ENCODE peak calls at places on chromosomes 12 and 14, in six cellular contexts. T, S, V, U, L and P are unnamed samples.

GRCh38 chr12:45050331-45050750 is 558 bp downstream of the DBX2 start:
- DNase-seq in L (no peak), U (no peak), S (no peak), V (no peak), T (no peak), P (no peak)

GRCh38 chr12:11836282-11836963 is 186.9 kb downstream of the ETV6 start:
- DNase-seq in T (no peak), V (no peak), L (peak; percentile 50), S (no peak), U (no peak), P (no peak)

GRCh38 chr12:51692016-51692415 is 101.0 kb downstream of the SCN8A start:
- DNase-seq in S (no peak), T (no peak), U (no peak), V (no peak), L (no peak), P (no peak)

GRCh38 chr12:17192721-17193120 is 586.8 kb upstream of the LMO3 start:
- DNase-seq in V (no peak), S (peak; percentile 61), U (no peak), T (no peak), L (no peak), P (no peak)

GRCh38 chr12:113586461-113586860 is 114.8 kb upstream of the LHX5 start:
- DNase-seq in S (no peak), L (no peak), U (no peak), T (no peak), V (no peak), P (no peak)

GRCh38 chr12:113138826-113139225 is 3.3 kb upstream of the RASAL1 start:
- DNase-seq in T (no peak), L (no peak), U (no peak), S (no peak), V (no peak), P (no peak)

GRCh38 chr14:60656755-60657608 is 7.7 kb upstream of the SIX1 start:
- DNase-seq in L (peak; percentile 59), V (no peak), U (no peak), S (peak; percentile 68), T (no peak), P (no peak)

GRCh38 chr14:86003998-86004397 is 474.1 kb downstream of the FLRT2 start:
- DNase-seq in S (no peak), V (no peak), T (no peak), L (no peak), U (no peak), P (no peak)

GRCh38 chr12:3256103-3256551 is 178.9 kb downstream of the TSPAN9 start:
- DNase-seq in L (no peak), S (no peak), U (peak; percentile 58), V (no peak), T (no peak), P (no peak)

GRCh38 chr14:92615451-92615850 is 101.9 kb downstream of the RIN3 start:
- DNase-seq in T (peak; percentile 44), V (no peak), L (no peak), S (no peak), U (no peak), P (no peak)

GRCh38 chr12:64877363-64878004 is 53.0 kb downstream of the TBC1D30 start:
- DNase-seq in T (no peak), S (no peak), L (no peak), U (no peak), V (no peak), P (no peak)

GRCh38 chr12:50686406-50686805 is 77.5 kb upstream of the ATF1 start:
- DNase-seq in T (no peak), L (peak; percentile 46), U (no peak), V (no peak), S (no peak), P (no peak)
- H3K4me1 ChIP-seq in T (no peaks in the 10 kb centered on the region), L (no peaks in the 10 kb centered on the region), U (peaks cover 17% of the 10 kb centered on the region), V (peaks cover 9% of the 10 kb centered on the region), S (no peaks in the 10 kb centered on the region), P (no peaks in the 10 kb centered on the region)

GRCh38 chr12:92928431-92928961 is 599 bp downstream of the EEA1 start:
- DNase-seq in S (no peak), T (no peak), L (no peak), U (peak; percentile 50), V (peak; percentile 17), P (peak; percentile 19)

GRCh38 chr12:92926549-92926948 is 2.5 kb downstream of the EEA1 start:
- DNase-seq in U (no peak), L (no peak), S (no peak), V (no peak), T (no peak), P (no peak)

GRCh38 chr12:92928962-92929915 is at the start of gene EEA1:
- DNase-seq in S (peak; percentile 95), L (peak; percentile 97), V (peak; percentile 94), T (peak; percentile 88), U (peak; percentile 97), P (peak; percentile 95)

GRCh38 chr12:92927055-92927435 is 2.0 kb downstream of the EEA1 start:
- DNase-seq in U (no peak), L (no peak), T (peak; percentile 36), S (no peak), V (no peak), P (no peak)

GRCh38 chr12:92927436-92928116 is 1.5 kb downstream of the EEA1 start:
- DNase-seq in U (no peak), L (no peak), T (peak; percentile 57), V (no peak), S (no peak), P (no peak)
- H3K4me1 ChIP-seq in U (peaks cover 60% of the 10 kb centered on the region), L (peaks cover 20% of the 10 kb centered on the region), T (peaks cover 37% of the 10 kb centered on the region), V (peaks cover 50% of the 10 kb centered on the region), S (peaks cover 4% of the 10 kb centered on the region), P (peaks cover 5% of the 10 kb centered on the region)

GRCh38 chr12:27547592-27547991 is 23.6 kb downstream of the PPFIBP1 start:
- DNase-seq in V (no peak), T (no peak), S (no peak), L (no peak), U (no peak), P (no peak)
- H3K4me1 ChIP-seq in V (peaks cover 70% of the 10 kb centered on the region), T (peaks cover 38% of the 10 kb centered on the region), S (no peaks in the 10 kb centered on the region), L (peaks cover 12% of the 10 kb centered on the region), U (peaks cover 87% of the 10 kb centered on the region), P (peaks cover 5% of the 10 kb centered on the region)

GRCh38 chr12:122845865-122846621 is 10.8 kb downstream of the HIP1R start:
- DNase-seq in L (no peak), S (no peak), V (no peak), T (no peak), U (no peak), P (no peak)

GRCh38 chr12:122844366-122844971 is 9.2 kb downstream of the HIP1R start:
- DNase-seq in T (no peak), S (no peak), L (no peak), V (no peak), U (no peak), P (no peak)

GRCh38 chr12:122846622-122847515 is 11.6 kb downstream of the HIP1R start:
- DNase-seq in T (no peak), S (no peak), L (no peak), U (no peak), V (no peak), P (no peak)

GRCh38 chr12:122843472-122843871 is 8.2 kb downstream of the HIP1R start:
- DNase-seq in T (no peak), L (no peak), V (no peak), S (no peak), U (no peak), P (no peak)

GRCh38 chr12:122845041-122845864 is 10.0 kb downstream of the HIP1R start:
- DNase-seq in S (no peak), L (no peak), V (no peak), U (no peak), T (no peak), P (no peak)
- H3K4me1 ChIP-seq in S (peaks cover 14% of the 10 kb centered on the region), L (peaks cover 52% of the 10 kb centered on the region), V (peaks cover 37% of the 10 kb centered on the region), U (peaks cover 79% of the 10 kb centered on the region), T (peaks cover 23% of the 10 kb centered on the region), P (no peaks in the 10 kb centered on the region)

GRCh38 chr14:89391123-89391522 is 25.9 kb downstream of the FOXN3 start:
- DNase-seq in L (no peak), U (no peak), V (no peak), T (no peak), S (no peak), P (no peak)
- H3K4me1 ChIP-seq in L (peaks cover 19% of the 10 kb centered on the region), U (peaks cover 90% of the 10 kb centered on the region), V (peaks cover 31% of the 10 kb centered on the region), T (no peaks in the 10 kb centered on the region), S (peaks cover 9% of the 10 kb centered on the region), P (no peaks in the 10 kb centered on the region)